ENCODE peak calls at places on chromosomes 13 and 19, in ten cellular contexts. One of them, this sample, is unnamed.

GRCh38 chr13:50810998-50811397 is 32.5 kb downstream of the DLEU7 start:
- DNase-seq in CD4-positive, alpha-beta T cell: no peak
- DNase-seq in HS-5: no peak
- DNase-seq in GM12892: peak; percentile 6
- DNase-seq in neural crest cell: no peak
- DNase-seq in NCI-H1436 treated with DMSO at 0.1 percent for 48 hours: no peak
- DNase-seq in stimulated activated CD4-positive, alpha-beta T cell treated with anti-CD3 and anti-CD28 coated beads, Interleukin-12 subunit alpha, Interleukin-12 subunit beta, amount 100 ng/mL, for 4 hours: no peak
- DNase-seq in ascending aorta: no peak
- DNase-seq in NCI-H774: no peak
- DNase-seq in NCI-H1930: no peak
- DNase-seq in this sample: no peak

GRCh38 chr19:41367848-41368301 is 3.9 kb upstream of the B9D2 start:
- DNase-seq in CD4-positive, alpha-beta T cell: no peak
- DNase-seq in HS-5: peak; percentile 91
- DNase-seq in GM12892: no peak
- DNase-seq in neural crest cell: no peak
- DNase-seq in NCI-H1436 treated with DMSO at 0.1 percent for 48 hours: no peak
- DNase-seq in stimulated activated CD4-positive, alpha-beta T cell treated with anti-CD3 and anti-CD28 coated beads, Interleukin-12 subunit alpha, Interleukin-12 subunit beta, amount 100 ng/mL, for 4 hours: no peak
- DNase-seq in ascending aorta: no peak
- DNase-seq in NCI-H774: no peak
- DNase-seq in NCI-H1930: no peak
- DNase-seq in this sample: no peak

GRCh38 chr19:3057275-3057714 is 5.0 kb downstream of the TLE5 start:
- DNase-seq in CD4-positive, alpha-beta T cell: no peak
- DNase-seq in HS-5: no peak
- DNase-seq in GM12892: no peak
- DNase-seq in neural crest cell: no peak
- DNase-seq in NCI-H1436 treated with DMSO at 0.1 percent for 48 hours: no peak
- DNase-seq in stimulated activated CD4-positive, alpha-beta T cell treated with anti-CD3 and anti-CD28 coated beads, Interleukin-12 subunit alpha, Interleukin-12 subunit beta, amount 100 ng/mL, for 4 hours: no peak
- DNase-seq in ascending aorta: peak; percentile 21
- DNase-seq in NCI-H774: no peak
- DNase-seq in NCI-H1930: no peak
- DNase-seq in this sample: no peak

GRCh38 chr19:33375156-33375744 is 1.7 kb downstream of the CEBPG start:
- DNase-seq in CD4-positive, alpha-beta T cell: no peak
- DNase-seq in HS-5: no peak
- DNase-seq in GM12892: no peak
- DNase-seq in neural crest cell: no peak
- DNase-seq in NCI-H1436 treated with DMSO at 0.1 percent for 48 hours: no peak
- DNase-seq in stimulated activated CD4-positive, alpha-beta T cell treated with anti-CD3 and anti-CD28 coated beads, Interleukin-12 subunit alpha, Interleukin-12 subunit beta, amount 100 ng/mL, for 4 hours: no peak
- DNase-seq in ascending aorta: no peak
- DNase-seq in NCI-H774: no peak
- DNase-seq in NCI-H1930: no peak
- DNase-seq in this sample: no peak

GRCh38 chr13:46182491-46182877 is 507 bp upstream of the LCP1 start:
- DNase-seq in CD4-positive, alpha-beta T cell: no peak
- DNase-seq in HS-5: no peak
- DNase-seq in GM12892: no peak
- DNase-seq in neural crest cell: no peak
- DNase-seq in NCI-H1436 treated with DMSO at 0.1 percent for 48 hours: no peak
- DNase-seq in stimulated activated CD4-positive, alpha-beta T cell treated with anti-CD3 and anti-CD28 coated beads, Interleukin-12 subunit alpha, Interleukin-12 subunit beta, amount 100 ng/mL, for 4 hours: no peak
- DNase-seq in ascending aorta: no peak
- DNase-seq in NCI-H774: peak; percentile 12
- DNase-seq in NCI-H1930: no peak
- DNase-seq in this sample: no peak

GRCh38 chr19:7894612-7895309 is 6.5 kb downstream of the LRRC8E start:
- DNase-seq in CD4-positive, alpha-beta T cell: no peak
- DNase-seq in HS-5: no peak
- DNase-seq in GM12892: no peak
- DNase-seq in neural crest cell: no peak
- DNase-seq in NCI-H1436 treated with DMSO at 0.1 percent for 48 hours: no peak
- DNase-seq in stimulated activated CD4-positive, alpha-beta T cell treated with anti-CD3 and anti-CD28 coated beads, Interleukin-12 subunit alpha, Interleukin-12 subunit beta, amount 100 ng/mL, for 4 hours: no peak
- DNase-seq in ascending aorta: no peak
- DNase-seq in NCI-H774: no peak
- DNase-seq in NCI-H1930: no peak
- DNase-seq in this sample: no peak

GRCh38 chr19:14582894-14583340 is at the start of gene CLEC17A:
- DNase-seq in CD4-positive, alpha-beta T cell: no peak
- DNase-seq in HS-5: no peak
- DNase-seq in GM12892: no peak
- DNase-seq in neural crest cell: no peak
- DNase-seq in NCI-H1436 treated with DMSO at 0.1 percent for 48 hours: no peak
- DNase-seq in stimulated activated CD4-positive, alpha-beta T cell treated with anti-CD3 and anti-CD28 coated beads, Interleukin-12 subunit alpha, Interleukin-12 subunit beta, amount 100 ng/mL, for 4 hours: no peak
- DNase-seq in ascending aorta: no peak
- DNase-seq in NCI-H774: no peak
- DNase-seq in NCI-H1930: no peak
- DNase-seq in this sample: no peak

GRCh38 chr13:85313761-85314503 is 485.3 kb downstream of the SLITRK6 start:
- DNase-seq in CD4-positive, alpha-beta T cell: no peak
- DNase-seq in HS-5: peak; percentile 19
- DNase-seq in GM12892: no peak
- DNase-seq in neural crest cell: no peak
- DNase-seq in NCI-H1436 treated with DMSO at 0.1 percent for 48 hours: peak; percentile 10
- DNase-seq in stimulated activated CD4-positive, alpha-beta T cell treated with anti-CD3 and anti-CD28 coated beads, Interleukin-12 subunit alpha, Interleukin-12 subunit beta, amount 100 ng/mL, for 4 hours: no peak
- DNase-seq in ascending aorta: no peak
- DNase-seq in NCI-H774: no peak
- DNase-seq in NCI-H1930: no peak
- DNase-seq in this sample: no peak

GRCh38 chr13:105918842-105919741 is 616.4 kb downstream of the EFNB2 start:
- DNase-seq in CD4-positive, alpha-beta T cell: no peak
- DNase-seq in HS-5: peak; percentile 32
- DNase-seq in GM12892: no peak
- DNase-seq in neural crest cell: peak; percentile 11
- DNase-seq in NCI-H1436 treated with DMSO at 0.1 percent for 48 hours: no peak
- DNase-seq in stimulated activated CD4-positive, alpha-beta T cell treated with anti-CD3 and anti-CD28 coated beads, Interleukin-12 subunit alpha, Interleukin-12 subunit beta, amount 100 ng/mL, for 4 hours: no peak
- DNase-seq in ascending aorta: no peak
- DNase-seq in NCI-H774: peak; percentile 32
- DNase-seq in NCI-H1930: no peak
- DNase-seq in this sample: no peak

GRCh38 chr19:3479177-3479818 is 1.0 kb downstream of the SMIM24 start:
- DNase-seq in CD4-positive, alpha-beta T cell: no peak
- DNase-seq in HS-5: no peak
- DNase-seq in GM12892: no peak
- DNase-seq in neural crest cell: no peak
- DNase-seq in NCI-H1436 treated with DMSO at 0.1 percent for 48 hours: no peak
- DNase-seq in stimulated activated CD4-positive, alpha-beta T cell treated with anti-CD3 and anti-CD28 coated beads, Interleukin-12 subunit alpha, Interleukin-12 subunit beta, amount 100 ng/mL, for 4 hours: no peak
- DNase-seq in ascending aorta: no peak
- DNase-seq in NCI-H774: no peak
- DNase-seq in NCI-H1930: no peak
- DNase-seq in this sample: peak; percentile 35

GRCh38 chr19:51784922-51785690 is 9.9 kb upstream of the FPR3 start:
- DNase-seq in CD4-positive, alpha-beta T cell: no peak
- DNase-seq in HS-5: peak; percentile 51
- DNase-seq in GM12892: no peak
- DNase-seq in neural crest cell: no peak
- DNase-seq in NCI-H1436 treated with DMSO at 0.1 percent for 48 hours: no peak
- DNase-seq in stimulated activated CD4-positive, alpha-beta T cell treated with anti-CD3 and anti-CD28 coated beads, Interleukin-12 subunit alpha, Interleukin-12 subunit beta, amount 100 ng/mL, for 4 hours: peak; percentile 25
- DNase-seq in ascending aorta: peak; percentile 32
- DNase-seq in NCI-H774: no peak
- DNase-seq in NCI-H1930: no peak
- DNase-seq in this sample: no peak

GRCh38 chr19:38455031-38455430 is 21.5 kb downstream of the RYR1 start:
- DNase-seq in CD4-positive, alpha-beta T cell: no peak
- DNase-seq in HS-5: no peak
- DNase-seq in GM12892: no peak
- DNase-seq in neural crest cell: peak; percentile 29
- DNase-seq in NCI-H1436 treated with DMSO at 0.1 percent for 48 hours: no peak
- DNase-seq in stimulated activated CD4-positive, alpha-beta T cell treated with anti-CD3 and anti-CD28 coated beads, Interleukin-12 subunit alpha, Interleukin-12 subunit beta, amount 100 ng/mL, for 4 hours: no peak
- DNase-seq in ascending aorta: no peak
- DNase-seq in NCI-H774: no peak
- DNase-seq in NCI-H1930: no peak
- DNase-seq in this sample: no peak

GRCh38 chr13:89923052-89923451 is 1424.4 kb upstream of the MIR17HG start:
- DNase-seq in CD4-positive, alpha-beta T cell: no peak
- DNase-seq in HS-5: no peak
- DNase-seq in GM12892: no peak
- DNase-seq in neural crest cell: no peak
- DNase-seq in NCI-H1436 treated with DMSO at 0.1 percent for 48 hours: no peak
- DNase-seq in stimulated activated CD4-positive, alpha-beta T cell treated with anti-CD3 and anti-CD28 coated beads, Interleukin-12 subunit alpha, Interleukin-12 subunit beta, amount 100 ng/mL, for 4 hours: no peak
- DNase-seq in ascending aorta: no peak
- DNase-seq in NCI-H774: no peak
- DNase-seq in NCI-H1930: no peak
- DNase-seq in this sample: no peak

GRCh38 chr19:615619-616018 is 17.7 kb downstream of the POLRMT start:
- DNase-seq in CD4-positive, alpha-beta T cell: no peak
- DNase-seq in HS-5: no peak
- DNase-seq in GM12892: no peak
- DNase-seq in neural crest cell: no peak
- DNase-seq in NCI-H1436 treated with DMSO at 0.1 percent for 48 hours: no peak
- DNase-seq in stimulated activated CD4-positive, alpha-beta T cell treated with anti-CD3 and anti-CD28 coated beads, Interleukin-12 subunit alpha, Interleukin-12 subunit beta, amount 100 ng/mL, for 4 hours: no peak
- DNase-seq in ascending aorta: no peak
- DNase-seq in NCI-H774: no peak
- DNase-seq in NCI-H1930: no peak
- DNase-seq in this sample: no peak

GRCh38 chr13:30734434-30734833 is 909 bp upstream of the ALOX5AP start:
- DNase-seq in CD4-positive, alpha-beta T cell: no peak
- DNase-seq in HS-5: peak; percentile 33
- DNase-seq in GM12892: no peak
- DNase-seq in neural crest cell: no peak
- DNase-seq in NCI-H1436 treated with DMSO at 0.1 percent for 48 hours: no peak
- DNase-seq in stimulated activated CD4-positive, alpha-beta T cell treated with anti-CD3 and anti-CD28 coated beads, Interleukin-12 subunit alpha, Interleukin-12 subunit beta, amount 100 ng/mL, for 4 hours: no peak
- DNase-seq in ascending aorta: no peak
- DNase-seq in NCI-H774: no peak
- DNase-seq in NCI-H1930: no peak
- DNase-seq in this sample: no peak

GRCh38 chr19:44604241-44604640 is 9.1 kb upstream of the IGSF23 start:
- DNase-seq in CD4-positive, alpha-beta T cell: no peak
- DNase-seq in HS-5: no peak
- DNase-seq in GM12892: no peak
- DNase-seq in neural crest cell: no peak
- DNase-seq in NCI-H1436 treated with DMSO at 0.1 percent for 48 hours: no peak
- DNase-seq in stimulated activated CD4-positive, alpha-beta T cell treated with anti-CD3 and anti-CD28 coated beads, Interleukin-12 subunit alpha, Interleukin-12 subunit beta, amount 100 ng/mL, for 4 hours: no peak
- DNase-seq in ascending aorta: no peak
- DNase-seq in NCI-H774: no peak
- DNase-seq in NCI-H1930: no peak
- DNase-seq in this sample: no peak

GRCh38 chr13:91946498-91947070 is 548.2 kb downstream of the GPC5 start:
- DNase-seq in CD4-positive, alpha-beta T cell: no peak
- DNase-seq in HS-5: no peak
- DNase-seq in GM12892: no peak
- DNase-seq in neural crest cell: peak; percentile 2
- DNase-seq in NCI-H1436 treated with DMSO at 0.1 percent for 48 hours: no peak
- DNase-seq in stimulated activated CD4-positive, alpha-beta T cell treated with anti-CD3 and anti-CD28 coated beads, Interleukin-12 subunit alpha, Interleukin-12 subunit beta, amount 100 ng/mL, for 4 hours: no peak
- DNase-seq in ascending aorta: no peak
- DNase-seq in NCI-H774: peak; percentile 9
- DNase-seq in NCI-H1930: no peak
- DNase-seq in this sample: no peak

GRCh38 chr13:101751488-101751887 is 299.0 kb downstream of the ITGBL1 start:
- DNase-seq in CD4-positive, alpha-beta T cell: no peak
- DNase-seq in HS-5: peak; percentile 38
- DNase-seq in GM12892: no peak
- DNase-seq in neural crest cell: no peak
- DNase-seq in NCI-H1436 treated with DMSO at 0.1 percent for 48 hours: peak; percentile 78
- DNase-seq in stimulated activated CD4-positive, alpha-beta T cell treated with anti-CD3 and anti-CD28 coated beads, Interleukin-12 subunit alpha, Interleukin-12 subunit beta, amount 100 ng/mL, for 4 hours: no peak
- DNase-seq in ascending aorta: no peak
- DNase-seq in NCI-H774: no peak
- DNase-seq in NCI-H1930: no peak
- DNase-seq in this sample: no peak

GRCh38 chr13:80164451-80164850 is 176.5 kb downstream of the SPRY2 start:
- DNase-seq in CD4-positive, alpha-beta T cell: no peak
- DNase-seq in HS-5: no peak
- DNase-seq in GM12892: no peak
- DNase-seq in neural crest cell: no peak
- DNase-seq in NCI-H1436 treated with DMSO at 0.1 percent for 48 hours: no peak
- DNase-seq in stimulated activated CD4-positive, alpha-beta T cell treated with anti-CD3 and anti-CD28 coated beads, Interleukin-12 subunit alpha, Interleukin-12 subunit beta, amount 100 ng/mL, for 4 hours: no peak
- DNase-seq in ascending aorta: no peak
- DNase-seq in NCI-H774: no peak
- DNase-seq in NCI-H1930: no peak
- DNase-seq in this sample: no peak